ENCODE peak calls at places on chromosomes 11 and 22, in four cellular contexts. S is natural killer cell, X is RWPE1, T is neural progenitor cell. U is an unnamed sample.

GRCh38 chr11:69035959-69036340 is 12.8 kb upstream of the TPCN2 start:
- DNase-seq in S (no peak), X (no peak), T (no peak), U (no peak)

GRCh38 chr11:64687204-64687603 is 35.8 kb downstream of the NRXN2 start:
- DNase-seq in S (no peak), X (no peak), T (no peak), U (no peak)

GRCh38 chr11:43788394-43788793 is 92.2 kb upstream of the ALKBH3 start:
- DNase-seq in S (no peak), X (no peak), T (peak), U (no peak)

GRCh38 chr11:126594921-126595367 is 239.5 kb downstream of the ST3GAL4 start:
- DNase-seq in S (no peak), X (no peak), T (no peak), U (no peak)

GRCh38 chr11:544817-545166 is 7.5 kb downstream of the LRRC56 start:
- DNase-seq in S (no peak), X (no peak), T (no peak), U (no peak)

GRCh38 chr22:49971232-49972162 is 10.9 kb downstream of the PIM3 start:
- DNase-seq in S (no peak), X (no peak), T (peak), U (no peak)

GRCh38 chr11:115334932-115335788 is 169.1 kb downstream of the CADM1 start:
- DNase-seq in S (no peak), X (peak), T (peak), U (no peak)

GRCh38 chr11:117817213-117818035 is 7.1 kb downstream of the FXYD2 start:
- DNase-seq in S (peak), X (peak), T (peak), U (peak)

GRCh38 chr11:69702239-69702668 is 1.6 kb downstream of the FGF19 start:
- DNase-seq in S (no peak), X (no peak), T (peak), U (no peak)

GRCh38 chr11:33475999-33476398 is 218.8 kb downstream of the HIPK3 start:
- DNase-seq in S (no peak), X (no peak), T (no peak), U (no peak)

GRCh38 chr11:105177658-105178057 is 38.1 kb upstream of the CARD18 start:
- DNase-seq in S (no peak), X (peak), T (no peak), U (no peak)

GRCh38 chr11:9629064-9629463 is 34.8 kb upstream of the SWAP70 start:
- DNase-seq in S (no peak), X (no peak), T (no peak), U (no peak)

GRCh38 chr22:28410050-28410816 is 269.4 kb downstream of the TTC28 start:
- DNase-seq in S (no peak), X (no peak), T (no peak), U (no peak)

GRCh38 chr11:100004541-100004940 is 682.5 kb upstream of the ARHGAP42 start:
- DNase-seq in S (no peak), X (peak), T (no peak), U (no peak)

GRCh38 chr11:45171550-45171949 is 25.1 kb downstream of the PRDM11 start:
- DNase-seq in S (no peak), X (no peak), T (no peak), U (no peak)

GRCh38 chr11:45929486-45930030 is 7.1 kb downstream of the LARGE2 start:
- DNase-seq in S (no peak), X (peak), T (no peak), U (no peak)

GRCh38 chr11:64894070-64894811 is 15.8 kb upstream of the EHD1 start:
- DNase-seq in S (peak), X (peak), T (peak), U (peak)

GRCh38 chr22:24247011-24247507 is 2.2 kb upstream of the GGT5 start:
- DNase-seq in S (no peak), X (no peak), T (no peak), U (no peak)

GRCh38 chr11:119263352-119263940 is 53.5 kb downstream of the MCAM start:
- DNase-seq in S (no peak), X (no peak), T (no peak), U (no peak)

GRCh38 chr11:113974741-113975470 is at the start of gene HTR3A:
- DNase-seq in S (no peak), X (peak), T (peak), U (peak)

GRCh38 chr11:13629752-13630151 is 38.7 kb upstream of the FAR1 start:
- DNase-seq in S (no peak), X (no peak), T (no peak), U (no peak)
- TF ChIP-seq CTCF in S (no peak), X (no peak), T (no peak), U (no peak)

DNA sequence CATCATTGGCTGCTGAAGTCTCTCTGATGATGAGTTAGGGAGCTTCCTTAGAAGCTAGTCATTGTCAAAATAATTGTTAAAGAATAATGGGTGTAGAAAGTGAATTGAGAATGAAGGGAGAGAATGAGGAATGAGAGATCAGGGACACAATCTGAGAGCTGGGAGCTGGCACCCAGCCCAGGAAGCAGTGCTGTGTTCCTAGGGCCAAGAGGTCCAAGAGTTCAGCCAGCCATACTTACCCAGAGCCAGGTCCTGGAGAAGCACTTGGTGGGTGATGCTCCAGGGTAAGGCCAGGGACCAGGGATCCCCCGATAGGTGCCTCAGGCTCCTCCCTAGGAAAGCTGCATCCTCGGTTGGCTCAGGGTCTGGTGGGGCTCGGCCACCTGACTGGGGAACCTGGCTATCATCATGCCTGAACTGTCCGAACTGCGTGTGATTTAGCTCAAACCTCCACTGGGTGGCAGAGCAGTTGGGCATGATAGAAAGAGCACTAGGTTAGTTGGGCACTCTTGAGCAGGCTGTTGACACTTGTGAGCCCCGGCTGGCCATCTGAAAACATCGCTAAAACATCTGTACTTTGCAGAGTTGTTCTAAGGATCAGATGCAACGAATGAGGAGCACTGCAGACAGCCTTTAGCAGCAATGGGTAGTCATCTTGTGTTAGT is 123.9 kb upstream of the NCAM1 start:
- DNase-seq in S (peak), X (no peak), T (no peak), U (no peak)
- TF ChIP-seq CTCF in S (peak), X (no peak), T (peak), U (no peak)

DNA sequence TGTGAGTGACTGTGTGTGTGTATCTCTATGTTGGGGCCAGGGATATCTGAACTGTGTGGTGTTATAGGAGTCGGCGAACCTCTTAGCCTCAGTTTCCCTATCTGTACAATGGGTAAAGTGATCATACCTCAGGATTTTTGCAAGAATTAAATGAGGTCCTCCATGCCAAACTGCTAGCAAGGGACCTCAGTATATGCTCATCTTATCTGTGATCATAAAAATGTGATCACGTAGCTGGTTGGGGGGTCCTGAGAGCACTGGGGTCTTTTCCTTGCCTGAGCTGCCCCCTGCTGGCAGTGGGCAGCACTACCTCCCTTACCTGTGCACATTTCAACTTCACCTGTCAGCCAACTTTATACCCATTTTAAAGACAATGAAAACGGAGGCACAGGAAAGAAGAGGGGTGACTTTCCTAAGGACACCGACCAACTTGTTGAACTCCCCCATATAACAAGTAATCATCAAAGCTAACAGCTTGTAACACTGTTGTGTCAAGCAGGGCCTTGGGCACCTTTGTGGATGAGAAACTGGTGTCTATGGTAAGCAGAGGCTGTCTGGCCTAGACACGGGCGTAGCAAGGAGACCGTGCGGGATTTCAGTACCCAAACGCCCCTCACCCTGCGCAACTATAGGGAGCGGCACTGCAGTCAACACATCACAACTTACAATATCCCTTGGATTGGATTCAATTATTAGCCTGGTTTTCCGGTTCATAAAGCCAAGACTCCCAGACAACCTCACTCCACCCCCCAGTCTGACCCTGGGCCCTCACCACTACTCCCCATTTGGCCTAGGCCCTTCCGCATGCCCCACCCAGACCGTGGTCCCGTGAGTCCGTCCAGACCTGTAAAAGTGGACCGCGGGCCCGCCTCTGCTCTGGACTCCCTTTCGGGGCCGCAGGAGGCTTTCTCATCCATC is 1.2 kb upstream of the DPP3 start:
- DNase-seq in S (no peak), X (peak), T (peak), U (no peak)
- TF ChIP-seq CTCF in S (peak), X (peak), T (peak), U (peak)

GRCh38 chr11:17722000-17722643 is 2.8 kb downstream of the MYOD1 start:
- DNase-seq in S (no peak), X (peak), T (peak), U (no peak)
- TF ChIP-seq CTCF in S (no peak), X (no peak), T (peak), U (peak)

GRCh38 chr11:12089473-12089872 is 20.9 kb upstream of the MICAL2 start:
- DNase-seq in S (no peak), X (no peak), T (no peak), U (no peak)

GRCh38 chr11:12089041-12089440 is 21.3 kb upstream of the MICAL2 start:
- DNase-seq in S (no peak), X (no peak), T (no peak), U (no peak)

GRCh38 chr11:12088531-12088930 is 21.9 kb upstream of the MICAL2 start:
- DNase-seq in S (no peak), X (no peak), T (no peak), U (no peak)

GRCh38 chr11:12087075-12087775 is 23.2 kb upstream of the MICAL2 start:
- DNase-seq in S (peak), X (peak), T (no peak), U (no peak)

DNA sequence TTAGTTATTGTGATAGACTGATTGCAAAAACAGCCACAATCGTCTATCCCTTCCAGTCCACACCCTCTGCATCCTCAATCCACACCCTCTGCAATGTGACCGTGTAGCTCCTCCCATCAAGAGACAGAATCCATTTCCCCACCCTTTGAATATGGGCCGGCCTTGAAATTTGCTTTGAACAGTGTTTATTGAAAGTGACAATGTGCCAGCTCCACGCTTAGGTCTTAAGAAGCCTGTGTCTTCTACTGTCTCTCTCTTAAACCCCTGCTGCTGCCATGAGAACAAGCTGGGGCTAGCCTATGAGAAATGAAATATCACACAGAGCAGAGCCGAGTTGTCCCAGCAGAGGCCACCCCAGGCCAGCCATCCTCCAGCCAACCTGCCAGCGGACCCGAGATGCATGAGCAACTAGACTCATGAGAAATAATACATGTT is 22.3 kb upstream of the MICAL2 start:
- DNase-seq in S (peak), X (peak), T (no peak), U (no peak)
- TF ChIP-seq CTCF in S (no peak), X (no peak), T (no peak), U (peak)